ENCODE peak calls at places on chromosomes 7 and 10, in seven cellular contexts. Z, M, I, Q, W, K and A are unnamed samples.
A peak's percentile ranks its signal among the peaks of the same experiment; 100 is the strongest.

GRCh38 chr10:72034040-72034499 is 54.3 kb downstream of the SPOCK2 start:
- DNase-seq in I (no peak), Z (no peak), W (no peak), Q (no peak), M (no peak), K (no peak), A (no peak)

GRCh38 chr7:1440620-1441019 is 18.6 kb downstream of the MICALL2 start:
- DNase-seq in W (no peak), M (no peak), Z (no peak), Q (no peak), K (no peak), I (no peak), A (no peak)

GRCh38 chr10:28980264-28980663 is 302.9 kb downstream of the BAMBI start:
- DNase-seq in M (no peak), Z (no peak), W (no peak), K (no peak), Q (no peak), I (no peak), A (no peak)

GRCh38 chr10:14736600-14737081 is 38.1 kb downstream of the FAM107B start:
- DNase-seq in I (peak; percentile 74), W (no peak), Z (no peak), K (peak; percentile 77), Q (no peak), M (peak; percentile 68), A (no peak)

GRCh38 chr7:87091487-87092066 is 32.1 kb upstream of the ELAPOR2 start:
- DNase-seq in M (no peak), K (no peak), Z (no peak), Q (no peak), I (no peak), W (no peak), A (no peak)

GRCh38 chr7:89813096-89813495 is 341.2 kb upstream of the STEAP1 start:
- DNase-seq in Z (no peak), M (no peak), Q (no peak), K (no peak), I (no peak), W (no peak), A (no peak)

GRCh38 chr10:78685466-78686163 is 383.2 kb upstream of the ZMIZ1 start:
- DNase-seq in Q (no peak), Z (no peak), K (peak; percentile 38), I (no peak), M (no peak), W (no peak), A (no peak)

GRCh38 chr10:58512470-58513188 is at the start of gene BICC1:
- DNase-seq in Q (peak; percentile 64), K (peak; percentile 38), I (peak; percentile 85), W (peak; percentile 19), Z (peak; percentile 61), M (peak; percentile 34), A (peak; percentile 59)

GRCh38 chr10:132257907-132258306 is 49.8 kb downstream of the STK32C start:
- DNase-seq in M (no peak), I (no peak), K (no peak), Q (no peak), Z (no peak), W (no peak), A (no peak)

GRCh38 chr10:89352039-89352597 is 24.3 kb downstream of the IFIT3 start:
- DNase-seq in Q (peak; percentile 19), I (peak; percentile 53), W (peak; percentile 74), K (peak; percentile 98), Z (no peak), M (peak; percentile 81), A (peak; percentile 80)

GRCh38 chr7:30799206-30799975 is 28.2 kb downstream of the MINDY4 start:
- DNase-seq in M (peak; percentile 50), Z (peak; percentile 73), I (peak; percentile 57), K (peak; percentile 93), Q (no peak), W (no peak), A (peak; percentile 90)

GRCh38 chr10:60955957-60956425 is 12.0 kb upstream of the RHOBTB1 start:
- DNase-seq in I (no peak), W (no peak), K (peak; percentile 82), Q (no peak), M (no peak), Z (no peak), A (no peak)

GRCh38 chr7:31078363-31078990 is 26.4 kb downstream of the ADCYAP1R1 start:
- DNase-seq in Z (no peak), Q (no peak), K (no peak), I (peak; percentile 38), W (no peak), M (no peak), A (no peak)

GRCh38 chr10:48509061-48509772 is 95.7 kb downstream of the ARHGAP22 start:
- DNase-seq in M (no peak), Q (no peak), I (no peak), Z (no peak), W (no peak), K (no peak), A (peak; percentile 52)

GRCh38 chr7:98761225-98761624 is 108.6 kb downstream of the TMEM130 start:
- DNase-seq in Z (no peak), K (no peak), I (no peak), M (no peak), Q (no peak), W (no peak), A (no peak)

DNA sequence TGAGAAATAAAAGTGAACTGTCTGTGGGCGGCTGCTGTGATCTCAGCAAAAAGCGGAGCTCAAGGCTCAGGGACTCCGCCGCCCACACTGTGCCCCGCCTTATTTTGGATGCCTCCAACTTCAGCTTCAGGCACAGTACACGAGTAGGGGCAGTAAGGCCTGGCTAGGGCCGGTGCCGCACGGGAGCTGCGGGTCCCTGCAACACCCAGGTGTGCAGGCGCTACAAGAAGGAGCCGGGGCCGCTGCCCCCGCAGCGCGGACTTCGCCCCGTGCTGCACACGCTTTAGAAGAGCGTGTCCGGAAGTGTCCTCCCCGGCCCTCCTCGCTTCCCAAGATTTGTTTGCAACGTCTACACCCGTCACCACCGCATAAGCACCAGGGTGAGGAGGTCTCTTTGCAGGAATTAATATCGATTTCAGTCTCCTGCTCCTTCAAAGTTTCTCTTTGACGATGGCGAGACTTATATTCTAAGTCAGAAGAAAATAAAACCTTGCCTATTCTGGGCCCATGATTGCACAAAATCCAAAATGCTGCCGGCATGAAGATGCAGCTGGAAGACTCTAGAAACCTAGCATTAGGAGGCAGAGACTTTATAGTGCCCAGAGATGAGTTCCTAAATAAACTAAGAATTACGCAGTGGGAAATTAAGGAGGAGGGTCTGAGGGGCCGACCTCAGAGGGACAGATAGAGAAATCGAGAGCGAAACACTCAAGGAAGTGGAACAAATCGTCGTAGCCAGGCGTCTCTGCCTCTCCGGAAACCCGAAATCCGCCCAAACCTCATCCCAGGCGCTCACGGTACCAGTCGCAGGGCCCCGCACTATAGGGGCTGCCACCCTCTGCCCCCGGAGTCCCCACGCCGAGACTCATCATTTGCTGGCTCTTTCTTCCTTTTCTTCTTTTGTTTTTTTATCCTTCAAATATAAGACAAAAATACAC is 6.4 kb downstream of the VAX1 start:
- DNase-seq in I (no peak), Q (no peak), K (no peak), M (no peak), Z (no peak), W (no peak), A (no peak)
- H3K27me3 ChIP-seq in I (no peaks in the 10 kb centered on the region), Q (no peaks in the 10 kb centered on the region), K (peaks cover 75% of the 10 kb centered on the region), M (peaks cover 54% of the 10 kb centered on the region), Z (peaks cover 3% of the 10 kb centered on the region), W (peaks cover 53% of the 10 kb centered on the region), A (peaks cover 44% of the 10 kb centered on the region)

DNA sequence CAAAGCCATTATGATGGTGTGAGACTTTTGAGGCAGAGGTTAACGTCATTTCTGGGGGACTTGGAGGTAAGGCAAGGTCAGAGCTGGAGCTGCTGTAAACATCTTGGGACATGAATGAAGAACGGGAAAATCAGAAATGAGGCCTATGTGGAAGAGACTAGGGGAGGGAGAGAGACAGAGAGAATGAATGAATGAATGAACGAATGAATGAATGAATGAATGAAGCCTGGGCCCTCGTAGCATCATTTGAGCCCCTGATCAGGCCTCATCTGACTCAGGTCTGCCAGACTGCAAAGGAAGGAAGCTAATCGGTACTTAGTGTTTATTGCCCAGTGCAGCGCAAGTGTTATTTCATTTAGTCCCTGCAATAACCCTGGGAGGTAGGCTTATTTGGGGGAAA is 79.6 kb downstream of the SLIT1 start:
- DNase-seq in Q (no peak), W (no peak), M (no peak), I (no peak), K (no peak), Z (no peak), A (no peak)
- H3K27me3 ChIP-seq in Q (peaks cover 18% of the 10 kb centered on the region), W (no peaks in the 10 kb centered on the region), M (no peaks in the 10 kb centered on the region), I (no peaks in the 10 kb centered on the region), K (peaks cover 50% of the 10 kb centered on the region), Z (no peaks in the 10 kb centered on the region), A (no peaks in the 10 kb centered on the region)

DNA sequence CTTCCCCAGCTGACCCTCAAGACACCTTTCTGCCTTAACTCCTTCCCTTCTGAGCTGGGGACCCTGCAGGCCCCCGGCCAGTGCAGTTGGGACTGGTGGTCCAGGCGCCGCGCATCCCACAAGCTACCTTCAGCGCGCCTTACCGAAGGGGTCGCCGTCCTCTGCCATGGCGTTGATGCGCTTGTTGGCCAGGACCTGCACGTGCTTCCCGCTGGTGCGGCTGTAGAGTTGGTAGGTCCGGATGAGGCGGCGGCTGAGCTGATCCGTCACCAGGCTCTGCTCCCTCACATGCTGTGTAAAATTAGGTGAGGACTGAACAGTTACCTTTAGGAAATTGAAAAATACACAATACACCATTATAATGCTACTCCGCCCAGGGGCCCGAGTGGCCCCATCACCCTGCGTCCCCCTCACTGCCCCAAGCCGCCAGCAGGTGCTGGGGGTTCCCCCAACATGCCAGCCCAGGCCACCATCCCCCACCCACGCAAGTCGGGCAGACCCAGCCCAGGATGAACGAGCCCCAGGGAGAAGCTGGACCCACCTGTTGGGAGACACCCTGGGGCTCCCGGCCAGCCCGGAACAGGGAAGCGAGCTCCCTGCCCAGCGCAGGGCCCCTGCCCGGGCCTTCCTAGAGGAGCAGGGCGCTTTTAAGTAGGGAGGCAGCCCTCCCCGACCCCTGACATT is 1.2 kb downstream of the FGF8 start:
- DNase-seq in W (no peak), I (peak; percentile 47), M (no peak), Q (no peak), K (no peak), Z (no peak), A (no peak)
- H3K27me3 ChIP-seq in W (peaks cover 22% of the 10 kb centered on the region), I (no peaks in the 10 kb centered on the region), M (peaks cover 45% of the 10 kb centered on the region), Q (peaks cover 12% of the 10 kb centered on the region), K (peaks cover 74% of the 10 kb centered on the region), Z (no peaks in the 10 kb centered on the region), A (peaks cover 22% of the 10 kb centered on the region)

GRCh38 chr7:155361363-155361680 is 63.6 kb downstream of the INSIG1 start:
- DNase-seq in M (no peak), I (no peak), W (no peak), Q (no peak), K (no peak), Z (no peak), A (no peak)

GRCh38 chr7:155362380-155363145 is 64.9 kb downstream of the INSIG1 start:
- DNase-seq in Z (no peak), I (no peak), W (no peak), Q (no peak), K (no peak), M (no peak), A (no peak)

GRCh38 chr7:155361947-155362346 is 64.3 kb downstream of the INSIG1 start:
- DNase-seq in Q (no peak), K (no peak), Z (no peak), W (no peak), I (no peak), M (no peak), A (no peak)

GRCh38 chr7:155363852-155364600 is 66.3 kb downstream of the INSIG1 start:
- DNase-seq in Q (no peak), I (no peak), W (no peak), K (no peak), Z (no peak), M (no peak), A (no peak)

DNA sequence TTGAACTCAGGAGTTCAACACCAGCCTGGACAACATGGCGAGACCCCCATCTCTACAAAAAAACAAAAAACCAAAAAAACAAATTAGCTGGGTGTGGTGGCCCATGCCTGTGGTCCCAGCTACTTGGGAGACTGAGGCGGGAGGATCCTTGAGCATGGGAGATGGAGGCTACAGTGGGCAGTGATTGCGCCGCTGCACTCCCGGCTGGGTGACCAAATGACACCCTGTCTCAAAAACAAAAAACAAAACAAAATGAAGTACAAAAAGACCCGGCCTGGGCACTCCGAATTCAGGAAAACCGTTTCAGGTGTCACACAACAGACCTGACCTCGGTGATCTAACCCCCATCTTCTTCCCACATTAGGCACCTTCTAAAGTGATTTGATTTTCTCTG is 65.5 kb downstream of the INSIG1 start:
- DNase-seq in K (no peak), Q (no peak), M (no peak), I (no peak), Z (no peak), W (no peak), A (no peak)
- H3K27me3 ChIP-seq in K (peaks cover 54% of the 10 kb centered on the region), Q (no peaks in the 10 kb centered on the region), M (peaks cover 1% of the 10 kb centered on the region), I (no peaks in the 10 kb centered on the region), Z (no peaks in the 10 kb centered on the region), W (no peaks in the 10 kb centered on the region), A (no peaks in the 10 kb centered on the region)